ENCODE peak calls at places on chromosomes 4 and X, in five cellular contexts. One of them, this sample, is unnamed.
A peak's percentile ranks its signal among the peaks of the same experiment; 100 is the strongest.

GRCh38 chrX:18758166-18758932 is 50.9 kb downstream of the PPEF1 start:
- DNase-seq in fibroblast of lung: no peak
- DNase-seq in Peyer's patch: no peak
- DNase-seq in psoas muscle: no peak
- DNase-seq in left ventricle myocardium inferior: no peak
- DNase-seq in this sample: no peak

GRCh38 chrX:39631275-39631674 is 466.5 kb downstream of the BCOR start:
- DNase-seq in left ventricle myocardium inferior: no peak
- DNase-seq in fibroblast of lung: no peak
- DNase-seq in psoas muscle: no peak
- DNase-seq in Peyer's patch: no peak
- DNase-seq in this sample: no peak

GRCh38 chr4:184558996-184559395 is 84.6 kb upstream of the IRF2 start:
- DNase-seq in left ventricle myocardium inferior: no peak
- DNase-seq in Peyer's patch: no peak
- DNase-seq in fibroblast of lung: no peak
- DNase-seq in psoas muscle: no peak
- DNase-seq in this sample: no peak

GRCh38 chr4:178633263-178633662 is 1191.0 kb upstream of the AGA start:
- DNase-seq in left ventricle myocardium inferior: no peak
- DNase-seq in psoas muscle: no peak
- DNase-seq in fibroblast of lung: no peak
- DNase-seq in Peyer's patch: no peak
- DNase-seq in this sample: no peak

GRCh38 chr4:101155368-101155767 is 192.0 kb downstream of the PPP3CA start:
- DNase-seq in psoas muscle: no peak
- DNase-seq in Peyer's patch: no peak
- DNase-seq in left ventricle myocardium inferior: no peak
- DNase-seq in fibroblast of lung: peak; percentile 24
- DNase-seq in this sample: no peak

GRCh38 chr4:159248383-159249178 is 145.7 kb downstream of the RAPGEF2 start:
- DNase-seq in fibroblast of lung: peak; percentile 82
- DNase-seq in Peyer's patch: no peak
- DNase-seq in left ventricle myocardium inferior: no peak
- DNase-seq in psoas muscle: no peak
- DNase-seq in this sample: peak; percentile 16

GRCh38 chrX:109472939-109473713 is 8.8 kb downstream of the GUCY2F start:
- DNase-seq in Peyer's patch: no peak
- DNase-seq in fibroblast of lung: peak; percentile 7
- DNase-seq in psoas muscle: no peak
- DNase-seq in left ventricle myocardium inferior: no peak
- DNase-seq in this sample: no peak

GRCh38 chr4:108466936-108467902 is 153.2 kb upstream of the RPL34 start:
- DNase-seq in psoas muscle: no peak
- DNase-seq in fibroblast of lung: peak; percentile 92
- DNase-seq in left ventricle myocardium inferior: no peak
- DNase-seq in Peyer's patch: no peak
- DNase-seq in this sample: no peak

GRCh38 chrX:42442745-42443144 is 335.2 kb downstream of the PPP1R2C start:
- DNase-seq in psoas muscle: no peak
- DNase-seq in Peyer's patch: no peak
- DNase-seq in fibroblast of lung: no peak
- DNase-seq in left ventricle myocardium inferior: no peak
- DNase-seq in this sample: no peak

GRCh38 chrX:9832811-9833210 is 46.6 kb downstream of the SHROOM2 start:
- DNase-seq in Peyer's patch: no peak
- DNase-seq in left ventricle myocardium inferior: no peak
- DNase-seq in fibroblast of lung: no peak
- DNase-seq in psoas muscle: no peak
- DNase-seq in this sample: no peak

GRCh38 chr4:152676052-152676854 is 3.5 kb downstream of the TMEM154 start:
- DNase-seq in left ventricle myocardium inferior: no peak
- DNase-seq in fibroblast of lung: no peak
- DNase-seq in Peyer's patch: no peak
- DNase-seq in psoas muscle: no peak
- DNase-seq in this sample: no peak

GRCh38 chrX:35858916-35859315 is 60.6 kb upstream of the CFAP47 start:
- DNase-seq in left ventricle myocardium inferior: no peak
- DNase-seq in Peyer's patch: no peak
- DNase-seq in fibroblast of lung: no peak
- DNase-seq in psoas muscle: no peak
- DNase-seq in this sample: no peak

GRCh38 chrX:74179071-74179470 is 124.9 kb upstream of the ZCCHC13 start:
- DNase-seq in psoas muscle: no peak
- DNase-seq in Peyer's patch: no peak
- DNase-seq in fibroblast of lung: peak; percentile 53
- DNase-seq in left ventricle myocardium inferior: no peak
- DNase-seq in this sample: peak; percentile 14

GRCh38 chrX:131745942-131746489 is 202.1 kb downstream of the OR13H1 start:
- DNase-seq in fibroblast of lung: no peak
- DNase-seq in psoas muscle: no peak
- DNase-seq in Peyer's patch: no peak
- DNase-seq in left ventricle myocardium inferior: no peak
- DNase-seq in this sample: no peak

GRCh38 chrX:81202413-81202794 is 502 bp downstream of the SH3BGRL start:
- DNase-seq in left ventricle myocardium inferior: no peak
- DNase-seq in fibroblast of lung: peak; percentile 41
- DNase-seq in psoas muscle: no peak
- DNase-seq in Peyer's patch: no peak
- DNase-seq in this sample: no peak

DNA sequence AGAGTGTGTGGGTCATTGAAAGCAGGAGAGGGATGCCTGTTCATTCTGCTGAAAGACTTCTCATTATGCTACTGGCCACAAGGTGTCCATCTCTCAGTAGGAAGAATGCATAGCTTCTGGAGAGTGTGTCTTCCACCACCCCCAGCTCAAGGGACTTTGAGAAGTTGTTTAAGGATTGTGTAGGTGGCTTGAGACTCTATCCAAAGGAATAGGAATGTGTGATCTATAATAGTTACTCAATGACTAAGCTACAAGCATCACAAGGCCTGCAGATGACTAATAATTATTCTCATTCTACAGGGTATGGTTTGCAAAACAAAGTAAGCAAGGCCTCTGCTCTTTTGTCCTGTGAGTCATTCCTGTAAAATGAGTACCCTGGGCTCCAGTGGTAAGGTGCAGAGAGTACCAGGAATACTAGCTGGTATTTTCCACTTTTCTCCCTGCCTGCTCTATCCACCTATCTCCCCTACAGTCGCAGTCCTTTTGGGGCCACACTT is 279.8 kb upstream of the BOD1L1 start:
- DNase-seq in fibroblast of lung: peak; percentile 97
- DNase-seq in Peyer's patch: no peak
- DNase-seq in left ventricle myocardium inferior: no peak
- DNase-seq in psoas muscle: no peak
- DNase-seq in this sample: peak; percentile 60
- TF ChIP-seq CTCF in fibroblast of lung: peak; percentile 46
- TF ChIP-seq CTCF in Peyer's patch: peak; percentile 25
- TF ChIP-seq CTCF in left ventricle myocardium inferior: peak; percentile 36
- TF ChIP-seq CTCF in psoas muscle: no peak
- TF ChIP-seq CTCF in this sample: peak; percentile 32

DNA sequence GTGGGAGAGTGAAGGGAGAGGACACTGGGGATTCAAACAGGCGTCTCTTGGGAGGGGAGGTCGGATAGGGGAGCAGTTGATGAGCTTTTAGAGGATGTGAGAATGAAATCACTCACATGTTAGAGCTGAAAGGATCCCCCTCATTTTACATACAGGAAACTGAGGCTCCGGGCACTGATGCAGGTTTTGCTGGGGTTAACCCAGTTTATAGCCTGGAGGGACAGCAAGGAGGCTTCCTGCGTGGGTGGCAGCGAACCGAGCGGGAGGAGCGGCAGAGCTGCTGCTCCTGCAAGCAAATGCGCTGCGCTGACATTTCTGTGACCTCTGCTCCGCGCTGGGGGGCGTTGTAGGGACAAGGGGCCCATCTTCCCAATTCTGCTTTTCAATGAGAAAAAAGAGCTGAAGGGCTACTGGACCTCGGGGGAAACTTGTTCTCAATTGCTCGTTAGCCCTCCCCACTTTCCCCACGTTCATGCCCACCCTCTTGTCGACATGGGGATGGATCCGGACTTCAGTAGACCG is 1.1 kb upstream of the NEUROG2 start:
- DNase-seq in Peyer's patch: no peak
- DNase-seq in fibroblast of lung: no peak
- DNase-seq in left ventricle myocardium inferior: no peak
- DNase-seq in psoas muscle: no peak
- DNase-seq in this sample: no peak
- H3K4me1 ChIP-seq in Peyer's patch: peaks cover 39% of the 10 kb centered on the region
- H3K4me1 ChIP-seq in fibroblast of lung: peaks cover 6% of the 10 kb centered on the region
- H3K4me1 ChIP-seq in left ventricle myocardium inferior: peaks cover 44% of the 10 kb centered on the region
- H3K4me1 ChIP-seq in psoas muscle: peaks cover 7% of the 10 kb centered on the region
- H3K4me1 ChIP-seq in this sample: peaks cover 9% of the 10 kb centered on the region

GRCh38 chr4:148052448-148052847 is 320.6 kb downstream of the ARHGAP10 start:
- DNase-seq in fibroblast of lung: peak; percentile 31
- DNase-seq in Peyer's patch: no peak
- DNase-seq in left ventricle myocardium inferior: no peak
- DNase-seq in psoas muscle: no peak
- DNase-seq in this sample: no peak
- TF ChIP-seq CTCF in fibroblast of lung: peak; percentile 14
- TF ChIP-seq CTCF in Peyer's patch: no peak
- TF ChIP-seq CTCF in left ventricle myocardium inferior: no peak
- TF ChIP-seq CTCF in psoas muscle: no peak
- TF ChIP-seq CTCF in this sample: no peak

GRCh38 chr4:48944252-48944651 is 37.7 kb upstream of the OCIAD2 start:
- DNase-seq in Peyer's patch: peak; percentile 59
- DNase-seq in fibroblast of lung: no peak
- DNase-seq in psoas muscle: no peak
- DNase-seq in left ventricle myocardium inferior: no peak
- DNase-seq in this sample: no peak
- H3K4me1 ChIP-seq in Peyer's patch: peaks cover 7% of the 10 kb centered on the region
- H3K4me1 ChIP-seq in fibroblast of lung: no peaks in the 10 kb centered on the region
- H3K4me1 ChIP-seq in psoas muscle: no peaks in the 10 kb centered on the region
- H3K4me1 ChIP-seq in left ventricle myocardium inferior: no peaks in the 10 kb centered on the region
- H3K4me1 ChIP-seq in this sample: peaks cover 2% of the 10 kb centered on the region

GRCh38 chr4:149269835-149270234 is 545.8 kb downstream of the IQCM start:
- DNase-seq in fibroblast of lung: no peak
- DNase-seq in Peyer's patch: no peak
- DNase-seq in psoas muscle: no peak
- DNase-seq in left ventricle myocardium inferior: no peak
- DNase-seq in this sample: no peak

GRCh38 chr4:149265645-149266044 is 550.0 kb downstream of the IQCM start:
- DNase-seq in left ventricle myocardium inferior: no peak
- DNase-seq in Peyer's patch: no peak
- DNase-seq in psoas muscle: no peak
- DNase-seq in fibroblast of lung: no peak
- DNase-seq in this sample: no peak

GRCh38 chr4:149264093-149264733 is 551.4 kb downstream of the IQCM start:
- DNase-seq in left ventricle myocardium inferior: no peak
- DNase-seq in psoas muscle: no peak
- DNase-seq in fibroblast of lung: peak; percentile 74
- DNase-seq in Peyer's patch: no peak
- DNase-seq in this sample: peak; percentile 49
- TF ChIP-seq CTCF in left ventricle myocardium inferior: peak; percentile 74
- TF ChIP-seq CTCF in psoas muscle: peak; percentile 61
- TF ChIP-seq CTCF in fibroblast of lung: peak; percentile 84
- TF ChIP-seq CTCF in Peyer's patch: peak; percentile 88
- TF ChIP-seq CTCF in this sample: peak; percentile 67

GRCh38 chrX:126982158-126982557 is 162.6 kb downstream of the PRR32 start:
- DNase-seq in Peyer's patch: no peak
- DNase-seq in fibroblast of lung: no peak
- DNase-seq in left ventricle myocardium inferior: no peak
- DNase-seq in psoas muscle: no peak
- DNase-seq in this sample: no peak

GRCh38 chrX:126985027-126985426 is 165.5 kb downstream of the PRR32 start:
- DNase-seq in fibroblast of lung: no peak
- DNase-seq in Peyer's patch: no peak
- DNase-seq in left ventricle myocardium inferior: no peak
- DNase-seq in psoas muscle: no peak
- DNase-seq in this sample: no peak

DNA sequence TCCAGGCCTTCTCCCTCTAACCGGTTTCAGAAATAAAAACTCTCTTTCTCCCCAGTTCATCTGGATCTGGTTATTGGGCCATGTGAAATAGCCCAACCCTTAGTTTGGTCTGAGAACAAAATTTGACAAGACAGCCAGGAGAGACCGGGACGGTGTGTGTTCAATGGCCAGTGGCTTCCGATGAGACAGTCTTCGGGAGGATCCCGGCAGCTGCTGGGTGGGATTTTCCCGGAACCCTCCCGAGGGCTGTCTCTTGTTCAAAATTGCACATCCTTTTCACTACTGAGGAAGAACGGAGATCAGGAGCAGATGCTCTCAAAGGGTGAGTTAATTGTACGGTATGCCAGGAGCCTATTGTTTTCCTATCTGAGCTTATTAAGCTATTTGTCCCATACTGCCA is 166.4 kb downstream of the PRR32 start:
- DNase-seq in psoas muscle: peak; percentile 9
- DNase-seq in left ventricle myocardium inferior: no peak
- DNase-seq in fibroblast of lung: no peak
- DNase-seq in Peyer's patch: no peak
- DNase-seq in this sample: no peak
- H3K4me1 ChIP-seq in psoas muscle: no peaks in the 10 kb centered on the region
- H3K4me1 ChIP-seq in left ventricle myocardium inferior: no peaks in the 10 kb centered on the region
- H3K4me1 ChIP-seq in fibroblast of lung: no peaks in the 10 kb centered on the region
- H3K4me1 ChIP-seq in Peyer's patch: no peaks in the 10 kb centered on the region
- H3K4me1 ChIP-seq in this sample: no peaks in the 10 kb centered on the region

DNA sequence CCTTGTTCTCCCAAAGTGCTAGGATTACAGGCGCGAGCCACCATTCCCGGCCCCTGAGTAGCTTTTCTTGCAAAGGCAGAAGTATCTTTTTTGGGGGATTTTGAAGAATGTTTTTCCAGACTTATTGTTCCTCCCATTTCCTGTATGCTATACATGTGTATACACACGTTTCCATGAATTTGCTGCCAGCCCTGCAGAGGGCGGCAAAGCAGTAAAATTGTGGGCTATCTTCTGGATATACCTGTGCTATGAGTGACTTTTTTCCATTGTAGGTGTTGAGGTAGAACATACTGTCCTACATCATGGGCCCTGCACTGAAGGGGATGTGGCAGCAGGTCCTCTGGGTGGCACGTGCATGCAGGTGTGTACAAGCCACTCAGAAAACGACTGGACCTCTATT is 16.9 kb upstream of the MED28 start:
- DNase-seq in psoas muscle: no peak
- DNase-seq in Peyer's patch: no peak
- DNase-seq in left ventricle myocardium inferior: no peak
- DNase-seq in fibroblast of lung: peak; percentile 8
- DNase-seq in this sample: peak; percentile 62
- TF ChIP-seq CTCF in psoas muscle: no peak
- TF ChIP-seq CTCF in Peyer's patch: peak; percentile 27
- TF ChIP-seq CTCF in left ventricle myocardium inferior: no peak
- TF ChIP-seq CTCF in fibroblast of lung: peak; percentile 37
- TF ChIP-seq CTCF in this sample: peak; percentile 62